ENCODE peak calls at places on chromosomes 3 and 15, in seven cellular contexts. S is stomach, P is A549, J is H54, B is vagina, G is IMR-90, Q is lower leg skin. Y is an unnamed sample.

GRCh38 chr15:57485869-57486268 is 105.8 kb upstream of the MYZAP start:
- DNase-seq in S (peak), P (peak), J (peak), B (no peak), G (peak), Q (no peak), Y (no peak)

GRCh38 chr3:165770781-165771180 is 66.4 kb downstream of the BCHE start:
- DNase-seq in S (no peak), P (no peak), J (no peak), B (no peak), G (no peak), Q (no peak), Y (no peak)

GRCh38 chr3:133206921-133207320 is 168.7 kb downstream of the TMEM108 start:
- DNase-seq in S (no peak), P (no peak), J (no peak), B (no peak), G (no peak), Q (no peak), Y (no peak)

GRCh38 chr3:109191431-109191830 is 54.9 kb downstream of the C3orf85 start:
- DNase-seq in S (no peak), P (no peak), J (no peak), B (no peak), G (no peak), Q (no peak), Y (no peak)

GRCh38 chr3:52245322-52246263 is at the start of gene PPM1M:
- DNase-seq in S (peak), P (peak), J (no peak), B (peak), G (peak), Q (no peak), Y (peak)

GRCh38 chr3:42043116-42043796 is 47.9 kb upstream of the TRAK1 start:
- DNase-seq in S (no peak), P (no peak), J (no peak), B (no peak), G (peak), Q (no peak), Y (no peak)

GRCh38 chr3:161239700-161240099 is 18.6 kb downstream of the NMD3 start:
- DNase-seq in S (no peak), P (no peak), J (no peak), B (no peak), G (peak), Q (no peak), Y (no peak)

GRCh38 chr3:63296249-63296648 is 18.1 kb downstream of the SYNPR start:
- DNase-seq in S (no peak), P (no peak), J (no peak), B (no peak), G (no peak), Q (no peak), Y (no peak)

GRCh38 chr3:195900426-195901355 is 7.7 kb downstream of the TNK2 start:
- DNase-seq in S (peak), P (no peak), J (peak), B (no peak), G (peak), Q (no peak), Y (no peak)

GRCh38 chr3:23611737-23612295 is 193.9 kb upstream of the UBE2E1 start:
- DNase-seq in S (peak), P (no peak), J (peak), B (no peak), G (peak), Q (no peak), Y (no peak)

GRCh38 chr15:28096411-28096719 is 2.8 kb downstream of the OCA2 start:
- DNase-seq in S (no peak), P (no peak), J (no peak), B (no peak), G (no peak), Q (no peak), Y (no peak)

GRCh38 chr3:134312873-134313838 is 61.1 kb downstream of the AMOTL2 start:
- DNase-seq in S (peak), P (no peak), J (peak), B (peak), G (peak), Q (no peak), Y (peak)

GRCh38 chr3:80285370-80285769 is 517.6 kb upstream of the ROBO1 start:
- DNase-seq in S (no peak), P (no peak), J (no peak), B (no peak), G (no peak), Q (no peak), Y (no peak)

GRCh38 chr15:59104912-59105732 is at the start of gene CCNB2:
- DNase-seq in S (peak), P (peak), J (peak), B (peak), G (peak), Q (peak), Y (peak)
- TF ChIP-seq POLR2A in S (no peak), P (peak), J (peak), B (no peak), G (peak), Q (no peak), Y (peak)

DNA sequence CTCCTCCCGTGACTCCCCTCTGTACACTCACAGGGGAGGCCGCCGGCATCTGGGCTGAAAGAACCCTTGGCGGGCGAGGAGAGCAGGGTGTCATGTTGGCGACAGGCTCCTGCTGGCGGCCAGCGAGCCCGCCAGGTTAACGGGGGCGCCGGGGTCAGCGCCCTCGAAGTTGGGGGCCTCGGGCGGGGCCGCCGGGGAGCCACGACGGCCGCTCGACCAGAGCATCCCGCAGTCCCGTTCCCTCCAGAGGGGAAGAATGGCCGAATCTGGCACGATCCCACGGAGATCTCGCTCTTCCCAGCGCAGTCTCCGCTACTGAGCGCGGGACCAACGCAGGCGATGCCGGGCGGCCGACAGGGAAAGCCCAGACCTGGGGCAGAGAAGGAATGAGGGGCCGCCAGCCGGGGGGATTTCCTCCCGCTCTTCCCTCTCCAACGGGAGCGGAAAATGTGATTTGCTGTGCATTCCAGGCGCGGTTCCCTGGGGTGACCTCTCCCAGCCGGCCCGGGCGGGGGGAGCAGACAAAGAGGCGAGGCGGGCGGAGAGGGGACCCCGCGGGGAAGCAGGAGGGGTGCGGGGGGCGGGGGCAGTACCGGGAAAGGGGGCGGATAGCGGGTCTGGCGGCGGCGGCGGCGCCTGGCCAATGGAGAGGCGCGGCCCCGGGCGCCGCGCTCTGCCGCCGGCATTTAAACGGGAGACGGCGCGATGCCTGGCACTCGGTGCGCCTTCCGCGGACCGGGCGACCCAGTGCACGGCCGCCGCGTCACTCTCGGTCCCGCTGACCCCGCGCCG is at the start of gene GREM1:
- DNase-seq in S (no peak), P (no peak), J (no peak), B (no peak), G (peak), Q (no peak), Y (no peak)
- TF ChIP-seq POLR2A in S (no peak), P (peak), J (no peak), B (peak), G (peak), Q (no peak), Y (no peak)

DNA sequence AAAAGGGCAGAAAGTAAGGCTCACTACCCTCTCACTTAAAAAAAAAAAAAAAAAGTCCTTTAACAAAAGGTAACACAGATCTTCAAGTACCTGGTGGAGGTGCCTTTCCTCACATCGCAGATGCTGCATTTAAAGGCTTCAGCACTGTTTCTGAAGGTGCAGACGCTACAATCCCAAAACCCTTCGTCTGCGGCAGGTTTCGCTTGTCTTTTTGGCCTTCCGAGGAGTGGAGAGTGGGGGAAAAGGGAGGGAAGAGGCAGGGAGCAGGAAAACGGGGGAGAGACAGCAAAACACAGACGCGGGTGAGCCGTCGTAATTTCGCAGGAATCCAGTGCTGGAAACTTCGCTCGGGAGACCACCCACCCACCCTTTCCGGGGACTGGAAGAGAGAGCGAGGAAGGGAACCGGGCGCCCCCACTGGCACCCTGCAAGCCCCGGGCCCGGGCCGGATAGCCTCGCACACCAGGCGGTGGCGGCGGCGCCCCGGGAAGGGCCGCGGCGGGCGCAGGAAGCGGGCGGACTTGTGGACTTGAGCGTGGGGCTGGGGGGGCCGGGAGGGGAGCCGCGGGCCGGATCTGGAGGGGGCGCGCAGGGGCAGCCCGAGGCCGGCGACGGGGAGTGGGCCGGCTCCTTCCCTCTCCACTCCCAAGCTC is 401.7 kb downstream of the SHQ1 start:
- DNase-seq in S (peak), P (no peak), J (no peak), B (no peak), G (peak), Q (peak), Y (peak)
- TF ChIP-seq POLR2A in S (no peak), P (no peak), J (no peak), B (no peak), G (peak), Q (no peak), Y (no peak)

GRCh38 chr3:8501388-8502131 is at the start of gene LMCD1:
- DNase-seq in S (peak), P (peak), J (peak), B (peak), G (peak), Q (peak), Y (peak)
- TF ChIP-seq POLR2A in S (peak), P (peak), J (peak), B (peak), G (peak), Q (no peak), Y (no peak)

GRCh38 chr3:49104052-49104426 is 518 bp downstream of the QARS1 start:
- DNase-seq in S (no peak), P (no peak), J (no peak), B (no peak), G (no peak), Q (no peak), Y (no peak)

GRCh38 chr3:49108346-49108745 is 3.8 kb upstream of the QARS1 start:
- DNase-seq in S (no peak), P (no peak), J (no peak), B (no peak), G (no peak), Q (no peak), Y (no peak)

GRCh38 chr3:49100046-49100615 is 4.4 kb downstream of the QARS1 start:
- DNase-seq in S (no peak), P (no peak), J (no peak), B (no peak), G (no peak), Q (no peak), Y (no peak)

GRCh38 chr3:49098910-49099630 is 5.2 kb upstream of the QRICH1 start:
- DNase-seq in S (no peak), P (no peak), J (no peak), B (no peak), G (no peak), Q (no peak), Y (no peak)

DNA sequence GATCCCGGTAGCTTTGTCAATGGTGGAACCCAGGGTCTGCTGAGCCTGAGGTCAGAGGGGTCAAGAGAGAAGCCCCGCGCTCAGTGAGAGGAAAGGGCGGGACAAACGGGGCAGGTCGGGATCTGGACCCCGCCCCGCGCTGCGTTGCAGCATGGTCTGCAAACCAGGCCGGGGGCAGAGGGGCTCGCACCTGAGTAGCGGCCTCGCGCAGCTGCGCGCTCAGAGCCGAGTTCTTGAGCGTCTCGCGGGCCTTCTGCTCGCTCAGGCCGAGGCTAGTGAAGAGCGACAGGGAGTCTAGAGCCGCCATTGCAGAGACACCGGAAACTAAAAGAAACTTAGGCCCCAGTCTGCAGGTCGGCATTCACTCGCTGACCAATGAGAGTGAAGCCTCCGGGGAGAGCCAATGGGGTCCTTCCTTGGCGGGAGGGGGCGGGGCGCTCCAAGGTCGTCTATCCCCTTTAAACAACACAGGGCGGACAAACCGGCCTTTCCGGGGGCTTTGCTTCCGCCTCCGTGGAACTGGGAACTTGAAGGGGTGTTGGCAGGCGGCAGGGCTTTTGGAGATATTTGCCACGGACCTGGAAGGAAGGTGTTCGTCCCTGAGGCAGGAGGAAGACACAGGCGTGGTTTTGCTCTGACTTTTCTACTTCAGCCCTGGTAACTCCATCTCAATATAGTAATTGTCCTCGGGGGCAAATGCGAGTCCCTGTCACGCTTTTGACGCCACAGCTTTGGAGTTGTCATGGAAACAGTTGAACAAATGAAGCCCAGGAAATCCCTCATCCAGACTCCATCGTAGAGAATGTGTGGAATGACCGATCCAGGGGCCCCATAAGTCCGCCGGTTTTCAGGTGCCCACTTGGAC is at the start of gene QARS1:
- DNase-seq in S (peak), P (peak), J (peak), B (peak), G (peak), Q (peak), Y (peak)
- TF ChIP-seq POLR2A in S (no peak), P (peak), J (peak), B (no peak), G (peak), Q (no peak), Y (peak)

GRCh38 chr3:49466047-49466446 is 4.0 kb upstream of the DAG1 start:
- DNase-seq in S (no peak), P (no peak), J (no peak), B (no peak), G (no peak), Q (no peak), Y (peak)

GRCh38 chr3:49469876-49470713 is at the start of gene DAG1:
- DNase-seq in S (peak), P (peak), J (peak), B (peak), G (peak), Q (peak), Y (peak)

GRCh38 chr3:49469037-49469875 is 811 bp upstream of the DAG1 start:
- DNase-seq in S (peak), P (peak), J (peak), B (no peak), G (peak), Q (peak), Y (no peak)

GRCh38 chr3:49471856-49472495 is 1.9 kb downstream of the DAG1 start:
- DNase-seq in S (no peak), P (no peak), J (no peak), B (no peak), G (no peak), Q (no peak), Y (peak)

DNA sequence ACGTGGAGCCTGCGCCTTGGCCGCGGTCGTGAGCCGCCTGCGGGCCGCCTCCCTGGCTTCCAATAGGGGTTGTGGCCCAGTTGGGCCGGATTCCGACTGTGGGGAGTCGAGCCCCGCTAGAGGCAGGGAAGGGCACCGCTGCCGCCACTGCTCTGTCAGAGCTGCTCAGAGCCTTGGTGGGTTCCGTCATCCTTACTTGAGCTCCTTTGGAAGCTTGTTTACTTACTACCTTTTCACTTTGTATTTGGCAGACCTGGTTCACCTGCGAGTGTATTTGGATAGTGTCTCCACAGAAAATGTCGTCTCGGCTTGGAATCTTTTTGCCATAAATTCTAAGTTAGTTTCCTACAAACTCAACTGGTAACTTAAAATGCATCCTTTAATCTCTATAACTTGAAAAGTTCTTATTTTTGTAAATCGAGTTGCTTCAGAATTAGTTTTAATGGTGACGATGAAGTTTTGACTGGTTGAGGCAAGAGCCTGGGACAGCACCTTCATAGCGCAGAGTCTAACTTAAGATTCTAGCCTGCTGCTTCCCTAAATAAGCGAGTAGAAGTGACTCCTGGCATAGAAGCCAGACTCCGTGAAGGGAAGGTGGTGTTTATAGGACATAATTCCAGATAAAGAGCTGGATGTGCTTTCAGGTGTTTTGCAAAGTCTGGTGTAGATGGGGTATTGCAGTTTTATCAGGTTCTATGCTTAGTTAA is 800 bp downstream of the DAG1 start:
- DNase-seq in S (no peak), P (no peak), J (no peak), B (no peak), G (no peak), Q (no peak), Y (peak)
- TF ChIP-seq POLR2A in S (no peak), P (no peak), J (no peak), B (no peak), G (no peak), Q (no peak), Y (peak)

DNA sequence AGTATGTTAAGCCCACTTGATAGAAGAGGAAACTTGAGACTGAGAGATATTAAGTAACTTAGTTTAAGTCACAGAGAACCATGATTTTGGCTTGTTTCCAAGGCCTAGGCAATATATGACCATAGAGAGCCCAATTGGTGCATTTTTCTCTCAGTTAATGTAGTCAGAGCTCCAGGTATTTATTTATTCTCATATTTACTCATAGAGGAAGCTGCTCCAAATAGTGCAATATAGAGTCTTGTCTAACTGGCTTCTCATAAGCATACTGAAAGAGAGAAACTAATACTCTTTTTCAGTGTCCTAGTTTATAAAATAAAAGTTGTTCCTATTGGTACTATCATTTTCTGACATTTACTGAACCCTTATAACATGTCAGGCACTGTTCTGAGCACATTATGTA is 15.2 kb downstream of the TRNT1 start:
- DNase-seq in S (no peak), P (no peak), J (no peak), B (no peak), G (no peak), Q (no peak), Y (no peak)
- TF ChIP-seq POLR2A in S (no peak), P (no peak), J (no peak), B (no peak), G (no peak), Q (no peak), Y (no peak)

GRCh38 chr3:9750556-9751411 is 1.0 kb downstream of the OGG1 start:
- DNase-seq in S (no peak), P (no peak), J (no peak), B (no peak), G (peak), Q (no peak), Y (peak)
- TF ChIP-seq POLR2A in S (no peak), P (no peak), J (no peak), B (no peak), G (no peak), Q (no peak), Y (no peak)

DNA sequence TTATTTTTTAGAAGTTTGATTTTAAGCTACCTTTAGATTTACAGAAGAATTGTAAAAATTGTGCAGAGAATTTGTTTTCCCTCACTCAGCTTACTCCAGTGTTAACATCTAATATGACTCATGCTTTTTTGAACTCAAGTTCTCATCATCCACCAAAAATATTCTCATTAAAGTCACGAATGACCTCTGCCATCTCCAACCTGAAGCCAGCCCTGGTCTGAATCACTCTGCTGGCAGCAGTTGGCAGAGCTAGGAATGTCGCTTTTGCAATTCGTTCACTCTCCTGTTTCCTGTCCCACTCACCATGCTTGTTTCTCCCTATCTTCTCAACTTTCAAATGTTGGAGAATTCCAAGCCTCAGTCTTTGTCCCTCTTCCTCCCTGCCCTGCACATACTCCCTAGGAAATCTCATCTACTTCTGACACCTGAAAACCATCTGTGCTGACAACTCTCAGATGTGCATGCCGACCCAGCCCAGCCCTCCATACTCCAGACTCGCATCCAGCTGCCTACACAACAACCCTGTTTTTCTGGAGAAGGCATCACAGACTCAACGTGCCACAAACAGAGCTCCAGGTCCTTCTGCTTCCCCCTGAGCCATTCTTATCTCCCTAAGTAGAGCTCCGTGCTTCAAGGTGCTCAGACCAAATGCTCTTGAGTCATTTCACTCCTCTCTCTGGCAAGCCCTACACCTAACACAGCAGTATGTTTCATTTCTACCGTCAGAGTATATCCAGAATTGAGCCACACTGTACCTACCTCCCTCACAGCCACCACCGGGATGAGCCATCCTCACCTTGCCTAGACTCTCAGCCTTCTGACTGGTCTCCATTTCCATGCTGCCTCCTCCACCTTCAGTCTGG is 24.9 kb downstream of the PRR23E start:
- DNase-seq in S (no peak), P (no peak), J (peak), B (peak), G (peak), Q (no peak), Y (no peak)
- TF ChIP-seq POLR2A in S (no peak), P (no peak), J (no peak), B (no peak), G (no peak), Q (no peak), Y (no peak)

GRCh38 chr3:172522871-172523818 is at the start of gene TNFSF10:
- DNase-seq in S (peak), P (no peak), J (peak), B (no peak), G (peak), Q (peak), Y (peak)
- TF ChIP-seq POLR2A in S (peak), P (no peak), J (no peak), B (peak), G (no peak), Q (peak), Y (peak)

Y was measured in erythroblast.